ENCODE peak calls at places on chromosomes 13 and 19, in ten cellular contexts. One of them, this sample, is unnamed.

GRCh38 chr13:114224201-114224600 is 10.5 kb upstream of the CDC16 start:
- DNase-seq in upper lobe of left lung: no peak
- DNase-seq in heart left ventricle: no peak
- DNase-seq in transverse colon: no peak
- DNase-seq in HCT116: no peak
- DNase-seq in uterus: no peak
- DNase-seq in A549: no peak
- DNase-seq in adrenal gland: no peak
- DNase-seq in tibial nerve: no peak
- DNase-seq in breast epithelium: no peak
- DNase-seq in this sample: no peak

GRCh38 chr19:3366104-3366760 is at the start of gene NFIC:
- DNase-seq in uterus: peak; percentile 87
- DNase-seq in A549: no peak
- DNase-seq in tibial nerve: peak; percentile 63
- DNase-seq in heart left ventricle: peak; percentile 87
- DNase-seq in adrenal gland: peak; percentile 81
- DNase-seq in transverse colon: peak; percentile 71
- DNase-seq in upper lobe of left lung: peak; percentile 71
- DNase-seq in HCT116: peak; percentile 51
- DNase-seq in breast epithelium: peak; percentile 79
- DNase-seq in this sample: peak; percentile 95

GRCh38 chr19:36573948-36574726 is 1.0 kb upstream of the ZNF529 start:
- DNase-seq in HCT116: no peak
- DNase-seq in tibial nerve: no peak
- DNase-seq in A549: no peak
- DNase-seq in transverse colon: peak; percentile 7
- DNase-seq in heart left ventricle: no peak
- DNase-seq in breast epithelium: no peak
- DNase-seq in upper lobe of left lung: peak; percentile 23
- DNase-seq in uterus: no peak
- DNase-seq in adrenal gland: no peak
- DNase-seq in this sample: no peak

GRCh38 chr19:53849237-53849676 is 18.4 kb upstream of the MYADM start:
- DNase-seq in heart left ventricle: no peak
- DNase-seq in transverse colon: no peak
- DNase-seq in uterus: no peak
- DNase-seq in HCT116: no peak
- DNase-seq in tibial nerve: no peak
- DNase-seq in breast epithelium: no peak
- DNase-seq in upper lobe of left lung: peak; percentile 62
- DNase-seq in adrenal gland: no peak
- DNase-seq in A549: no peak
- DNase-seq in this sample: no peak

GRCh38 chr13:52383362-52383761 is 22.6 kb downstream of the THSD1 start:
- DNase-seq in HCT116: no peak
- DNase-seq in tibial nerve: no peak
- DNase-seq in breast epithelium: no peak
- DNase-seq in upper lobe of left lung: no peak
- DNase-seq in heart left ventricle: no peak
- DNase-seq in adrenal gland: no peak
- DNase-seq in uterus: no peak
- DNase-seq in transverse colon: no peak
- DNase-seq in A549: no peak
- DNase-seq in this sample: no peak

GRCh38 chr19:39971380-39971841 is 446 bp downstream of the PSMC4 start:
- DNase-seq in breast epithelium: no peak
- DNase-seq in heart left ventricle: peak; percentile 33
- DNase-seq in A549: no peak
- DNase-seq in adrenal gland: no peak
- DNase-seq in HCT116: no peak
- DNase-seq in transverse colon: no peak
- DNase-seq in uterus: no peak
- DNase-seq in tibial nerve: no peak
- DNase-seq in upper lobe of left lung: no peak
- DNase-seq in this sample: peak; percentile 87

GRCh38 chr19:53102701-53103140 is 501 bp downstream of the ZNF160 start:
- DNase-seq in heart left ventricle: peak; percentile 46
- DNase-seq in breast epithelium: no peak
- DNase-seq in HCT116: no peak
- DNase-seq in tibial nerve: no peak
- DNase-seq in A549: no peak
- DNase-seq in upper lobe of left lung: peak; percentile 29
- DNase-seq in transverse colon: peak; percentile 19
- DNase-seq in uterus: peak; percentile 26
- DNase-seq in adrenal gland: peak; percentile 48
- DNase-seq in this sample: peak; percentile 88

GRCh38 chr19:282501-282900 is 8.7 kb downstream of the PLPP2 start:
- DNase-seq in adrenal gland: no peak
- DNase-seq in tibial nerve: no peak
- DNase-seq in upper lobe of left lung: no peak
- DNase-seq in uterus: no peak
- DNase-seq in breast epithelium: no peak
- DNase-seq in transverse colon: no peak
- DNase-seq in heart left ventricle: no peak
- DNase-seq in A549: no peak
- DNase-seq in HCT116: no peak
- DNase-seq in this sample: no peak

GRCh38 chr19:51565583-51565982 is 5.5 kb upstream of the ZNF175 start:
- DNase-seq in upper lobe of left lung: no peak
- DNase-seq in transverse colon: no peak
- DNase-seq in uterus: no peak
- DNase-seq in adrenal gland: no peak
- DNase-seq in HCT116: no peak
- DNase-seq in heart left ventricle: no peak
- DNase-seq in tibial nerve: no peak
- DNase-seq in A549: no peak
- DNase-seq in breast epithelium: no peak
- DNase-seq in this sample: no peak

GRCh38 chr19:54415208-54415900 is at the start of gene TTYH1:
- DNase-seq in adrenal gland: no peak
- DNase-seq in upper lobe of left lung: no peak
- DNase-seq in HCT116: no peak
- DNase-seq in heart left ventricle: no peak
- DNase-seq in transverse colon: no peak
- DNase-seq in A549: no peak
- DNase-seq in breast epithelium: no peak
- DNase-seq in tibial nerve: no peak
- DNase-seq in uterus: no peak
- DNase-seq in this sample: no peak

GRCh38 chr19:38252935-38253691 is 3.1 kb downstream of the PPP1R14A start:
- DNase-seq in breast epithelium: peak; percentile 75
- DNase-seq in HCT116: no peak
- DNase-seq in A549: no peak
- DNase-seq in upper lobe of left lung: no peak
- DNase-seq in uterus: peak; percentile 61
- DNase-seq in adrenal gland: peak; percentile 42
- DNase-seq in tibial nerve: no peak
- DNase-seq in transverse colon: no peak
- DNase-seq in heart left ventricle: peak; percentile 67
- DNase-seq in this sample: no peak

GRCh38 chr19:54302252-54302651 is 10.7 kb downstream of the LILRA5 start:
- DNase-seq in A549: no peak
- DNase-seq in adrenal gland: no peak
- DNase-seq in HCT116: no peak
- DNase-seq in heart left ventricle: peak; percentile 39
- DNase-seq in upper lobe of left lung: peak; percentile 46
- DNase-seq in breast epithelium: no peak
- DNase-seq in transverse colon: no peak
- DNase-seq in tibial nerve: no peak
- DNase-seq in uterus: no peak
- DNase-seq in this sample: no peak

DNA sequence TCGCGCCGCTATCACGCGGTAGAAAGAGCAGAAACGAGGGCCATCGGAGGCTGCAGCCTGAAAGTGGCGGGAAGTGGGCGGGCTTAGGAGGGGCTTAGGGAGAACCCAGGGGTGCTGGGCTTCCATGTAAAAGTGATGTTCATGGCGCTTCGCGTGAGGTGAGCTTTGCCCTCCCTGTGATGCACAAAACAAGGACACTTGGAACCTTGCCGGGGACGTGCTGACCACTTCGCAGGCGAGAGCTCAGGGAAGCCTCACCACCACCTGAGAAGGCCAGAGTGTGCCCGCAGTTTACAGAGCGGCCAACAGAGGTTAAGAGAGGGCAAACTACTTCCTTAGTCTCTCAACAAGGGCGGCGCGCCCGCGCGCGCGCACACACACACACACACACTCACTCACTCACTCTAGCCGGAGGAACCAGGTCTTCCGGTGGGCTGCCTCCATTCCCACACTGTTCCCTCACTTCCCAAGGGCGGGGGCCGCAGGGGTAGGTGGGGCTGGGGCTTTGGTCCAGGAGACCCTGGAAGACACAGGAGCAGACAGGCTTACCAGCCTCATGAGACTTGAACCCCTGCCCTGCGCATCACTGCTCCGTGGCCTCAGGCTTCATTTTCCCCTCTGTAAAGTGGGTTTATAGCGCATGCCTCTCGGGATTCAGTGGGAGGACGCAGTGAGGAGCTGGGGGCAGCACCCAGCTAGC is 716 bp downstream of the GAPDHS start:
- DNase-seq in uterus: no peak
- DNase-seq in adrenal gland: no peak
- DNase-seq in tibial nerve: no peak
- DNase-seq in transverse colon: peak; percentile 49
- DNase-seq in upper lobe of left lung: peak; percentile 68
- DNase-seq in A549: no peak
- DNase-seq in breast epithelium: no peak
- DNase-seq in heart left ventricle: peak; percentile 51
- DNase-seq in HCT116: no peak
- DNase-seq in this sample: no peak
- H3K4me3 ChIP-seq in uterus: no peak overlapping the region
- H3K4me3 ChIP-seq in adrenal gland: no peak overlapping the region
- H3K4me3 ChIP-seq in tibial nerve: no peak overlapping the region
- H3K4me3 ChIP-seq in transverse colon: no peak overlapping the region
- H3K4me3 ChIP-seq in upper lobe of left lung: no peak overlapping the region
- H3K4me3 ChIP-seq in A549: no peak overlapping the region
- H3K4me3 ChIP-seq in breast epithelium: no peak overlapping the region
- H3K4me3 ChIP-seq in heart left ventricle: no peak overlapping the region
- H3K4me3 ChIP-seq in HCT116: no peak overlapping the region
- H3K4me3 ChIP-seq in this sample: no peak overlapping the region

DNA sequence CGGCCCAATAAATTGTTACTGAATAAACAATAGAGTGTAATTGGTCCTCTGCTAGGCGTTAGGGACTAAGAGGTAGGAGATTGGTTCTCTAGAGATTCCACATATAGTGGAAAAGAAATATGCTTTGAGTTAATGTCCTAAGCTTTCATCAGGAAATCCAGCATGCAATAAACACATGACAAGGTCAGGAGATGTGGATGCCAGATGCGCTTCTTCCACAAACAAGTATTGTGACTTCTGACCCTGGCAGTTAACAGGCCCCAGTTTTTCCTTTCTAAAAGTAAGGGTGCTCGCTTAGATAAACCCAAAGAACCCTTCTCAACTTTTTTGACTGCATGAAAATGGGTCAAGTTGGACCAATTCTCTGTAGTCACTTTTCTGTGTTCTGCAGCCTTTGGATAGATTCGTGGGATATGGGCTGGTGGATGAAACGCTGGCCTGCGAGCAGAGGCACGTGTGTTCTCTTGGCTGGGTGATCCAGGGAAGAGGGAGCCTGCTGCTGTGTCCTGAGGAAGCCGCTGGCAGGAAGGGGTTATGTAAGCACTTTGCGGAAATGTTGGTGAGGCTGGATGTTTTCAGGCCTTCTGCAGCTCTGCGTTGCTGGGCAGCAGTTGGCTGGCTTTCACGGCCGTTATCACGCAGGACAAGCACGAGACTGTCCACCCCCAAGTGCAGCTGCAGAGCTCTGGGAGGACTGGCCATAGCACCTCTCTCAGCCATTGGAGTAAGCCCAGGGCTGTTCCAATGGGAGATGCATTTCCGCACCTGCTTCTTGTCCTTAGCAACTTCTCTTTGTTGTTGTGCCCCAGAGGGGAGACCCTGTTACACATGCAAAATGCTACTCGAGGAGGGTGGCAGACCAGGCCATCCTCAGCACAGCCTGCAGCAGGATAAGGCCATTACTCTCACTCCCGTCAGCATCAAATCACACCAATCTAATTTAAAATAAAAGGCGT is 146.8 kb upstream of the SOX21 start:
- DNase-seq in breast epithelium: peak; percentile 20
- DNase-seq in uterus: peak; percentile 36
- DNase-seq in tibial nerve: peak; percentile 33
- DNase-seq in transverse colon: peak; percentile 30
- DNase-seq in upper lobe of left lung: peak; percentile 54
- DNase-seq in HCT116: no peak
- DNase-seq in heart left ventricle: peak; percentile 86
- DNase-seq in adrenal gland: peak; percentile 57
- DNase-seq in A549: no peak
- DNase-seq in this sample: no peak
- TF ChIP-seq POLR2A in breast epithelium: no peak
- TF ChIP-seq POLR2A in uterus: no peak
- TF ChIP-seq POLR2A in tibial nerve: no peak
- TF ChIP-seq POLR2A in transverse colon: no peak
- TF ChIP-seq POLR2A in upper lobe of left lung: no peak
- TF ChIP-seq POLR2A in HCT116: no peak
- TF ChIP-seq POLR2A in heart left ventricle: no peak
- TF ChIP-seq POLR2A in adrenal gland: no peak
- TF ChIP-seq POLR2A in A549: no peak
- TF ChIP-seq POLR2A in this sample: no peak

GRCh38 chr19:43505186-43505456 is 575 bp upstream of the PHLDB3 start:
- DNase-seq in HCT116: no peak
- DNase-seq in heart left ventricle: no peak
- DNase-seq in breast epithelium: no peak
- DNase-seq in transverse colon: no peak
- DNase-seq in A549: no peak
- DNase-seq in uterus: no peak
- DNase-seq in tibial nerve: no peak
- DNase-seq in adrenal gland: no peak
- DNase-seq in upper lobe of left lung: no peak
- DNase-seq in this sample: no peak
- H3K4me3 ChIP-seq in HCT116: peak overlapping the region; percentile 87
- H3K4me3 ChIP-seq in heart left ventricle: no peak overlapping the region
- H3K4me3 ChIP-seq in breast epithelium: peak overlapping the region; percentile 67
- H3K4me3 ChIP-seq in transverse colon: peak overlapping the region; percentile 70
- H3K4me3 ChIP-seq in A549: peak overlapping the region; percentile 68
- H3K4me3 ChIP-seq in uterus: no peak overlapping the region
- H3K4me3 ChIP-seq in tibial nerve: no peak overlapping the region
- H3K4me3 ChIP-seq in adrenal gland: no peak overlapping the region
- H3K4me3 ChIP-seq in upper lobe of left lung: no peak overlapping the region
- H3K4me3 ChIP-seq in this sample: no peak overlapping the region

DNA sequence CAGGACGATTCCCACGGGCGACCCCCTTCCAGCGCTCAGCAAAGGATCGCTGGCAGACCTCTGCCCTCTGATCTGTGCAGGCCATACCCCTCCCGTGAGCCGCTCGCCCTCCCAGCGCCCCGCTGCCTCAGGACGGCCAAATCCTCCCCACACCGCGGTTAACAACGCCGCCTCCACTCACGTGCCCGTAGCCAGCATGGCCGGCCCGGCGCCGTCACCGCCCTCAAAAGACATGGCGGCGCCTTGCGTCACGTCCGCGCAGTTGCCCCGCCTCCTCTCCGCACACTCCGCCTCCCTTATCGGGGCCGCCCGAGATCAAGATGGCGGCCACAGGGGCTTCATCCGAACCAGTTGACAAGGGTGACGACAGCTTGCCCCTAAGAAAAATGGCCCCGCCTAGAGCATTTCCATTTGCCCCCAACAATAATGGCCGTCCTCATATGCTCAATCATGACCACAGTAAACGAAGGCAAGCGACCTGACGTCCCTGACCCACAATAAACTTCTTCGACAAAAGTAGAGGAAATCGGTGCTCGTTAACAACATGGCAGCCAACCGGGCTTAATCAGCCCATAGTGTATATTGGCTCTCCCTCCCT is 634 bp downstream of the AKT1S1 start:
- DNase-seq in tibial nerve: peak; percentile 96
- DNase-seq in A549: peak; percentile 82
- DNase-seq in HCT116: peak; percentile 98
- DNase-seq in heart left ventricle: peak; percentile 99
- DNase-seq in upper lobe of left lung: peak; percentile 98
- DNase-seq in transverse colon: peak; percentile 98
- DNase-seq in adrenal gland: peak; percentile 98
- DNase-seq in breast epithelium: peak; percentile 99
- DNase-seq in uterus: peak; percentile 99
- DNase-seq in this sample: peak; percentile 100
- TF ChIP-seq POLR2A in tibial nerve: no peak
- TF ChIP-seq POLR2A in A549: peak; percentile 73
- TF ChIP-seq POLR2A in HCT116: peak; percentile 19
- TF ChIP-seq POLR2A in heart left ventricle: no peak
- TF ChIP-seq POLR2A in upper lobe of left lung: peak; percentile 52
- TF ChIP-seq POLR2A in transverse colon: peak; percentile 55
- TF ChIP-seq POLR2A in adrenal gland: peak; percentile 42
- TF ChIP-seq POLR2A in breast epithelium: no peak
- TF ChIP-seq POLR2A in uterus: peak; percentile 43
- TF ChIP-seq POLR2A in this sample: no peak